ENCODE peak calls at places on chromosomes 4 and X, in seven cellular contexts. J is esophagus squamous epithelium; G is SK-N-SH; U is fibroblast of lung; A is CD8-positive, alpha-beta T cell; I is lower lobe of right lung; S is pancreas. C is an unnamed sample. For H3K4me1, the result is how much of the 10 kb centered on the place peaks cover.

GRCh38 chrX:373641-374471 is 12.9 kb downstream of the PPP2R3B start:
- DNase-seq in J (no peak), G (no peak), U (peak), A (peak), I (no peak), S (no peak), C (no peak)

GRCh38 chr4:31362756-31363155 is 642.6 kb downstream of the PCDH7 start:
- DNase-seq in J (no peak), G (no peak), U (peak), A (no peak), I (no peak), S (no peak), C (no peak)

GRCh38 chr4:100842856-100843255 is 325.0 kb upstream of the EMCN start:
- DNase-seq in J (no peak), G (no peak), U (peak), A (no peak), I (no peak), S (no peak), C (no peak)

GRCh38 chr4:88907478-88907877 is 149.5 kb downstream of the FAM13A start:
- DNase-seq in J (no peak), G (no peak), U (no peak), A (no peak), I (no peak), S (no peak), C (no peak)

GRCh38 chrX:133794151-133794550 is 191.2 kb downstream of the GPC3 start:
- DNase-seq in J (no peak), G (no peak), U (no peak), A (no peak), I (no peak), S (no peak), C (no peak)

GRCh38 chr4:140861359-140862181 is 105.4 kb upstream of the TBC1D9 start:
- DNase-seq in J (no peak), G (peak), U (peak), A (peak), I (no peak), S (peak), C (peak)

GRCh38 chrX:22481436-22481835 is 208.7 kb downstream of the CBLL2 start:
- DNase-seq in J (no peak), G (no peak), U (peak), A (no peak), I (no peak), S (no peak), C (no peak)

GRCh38 chr4:13601060-13601459 is 26.5 kb downstream of the BOD1L1 start:
- DNase-seq in J (no peak), G (no peak), U (no peak), A (no peak), I (no peak), S (no peak), C (no peak)

GRCh38 chr4:20652226-20652836 is 47.9 kb upstream of the PACRGL start:
- DNase-seq in J (no peak), G (no peak), U (no peak), A (no peak), I (no peak), S (no peak), C (no peak)

GRCh38 chr4:115234405-115235093 is 121.1 kb upstream of the NDST4 start:
- DNase-seq in J (no peak), G (peak), U (no peak), A (no peak), I (no peak), S (no peak), C (no peak)

GRCh38 chr4:88549815-88550214 is 26.2 kb upstream of the PYURF start:
- DNase-seq in J (no peak), G (no peak), U (no peak), A (no peak), I (no peak), S (no peak), C (no peak)

GRCh38 chr4:3037957-3038451 is 36.3 kb downstream of the HTT-AS start:
- DNase-seq in J (no peak), G (no peak), U (no peak), A (no peak), I (peak), S (no peak), C (no peak)

GRCh38 chrX:16487620-16488380 is 162.2 kb upstream of the S100G start:
- DNase-seq in J (no peak), G (no peak), U (peak), A (no peak), I (no peak), S (no peak), C (no peak)

GRCh38 chr4:102169345-102169744 is 175.9 kb downstream of the SLC39A8 start:
- DNase-seq in J (no peak), G (peak), U (peak), A (no peak), I (no peak), S (no peak), C (no peak)

DNA sequence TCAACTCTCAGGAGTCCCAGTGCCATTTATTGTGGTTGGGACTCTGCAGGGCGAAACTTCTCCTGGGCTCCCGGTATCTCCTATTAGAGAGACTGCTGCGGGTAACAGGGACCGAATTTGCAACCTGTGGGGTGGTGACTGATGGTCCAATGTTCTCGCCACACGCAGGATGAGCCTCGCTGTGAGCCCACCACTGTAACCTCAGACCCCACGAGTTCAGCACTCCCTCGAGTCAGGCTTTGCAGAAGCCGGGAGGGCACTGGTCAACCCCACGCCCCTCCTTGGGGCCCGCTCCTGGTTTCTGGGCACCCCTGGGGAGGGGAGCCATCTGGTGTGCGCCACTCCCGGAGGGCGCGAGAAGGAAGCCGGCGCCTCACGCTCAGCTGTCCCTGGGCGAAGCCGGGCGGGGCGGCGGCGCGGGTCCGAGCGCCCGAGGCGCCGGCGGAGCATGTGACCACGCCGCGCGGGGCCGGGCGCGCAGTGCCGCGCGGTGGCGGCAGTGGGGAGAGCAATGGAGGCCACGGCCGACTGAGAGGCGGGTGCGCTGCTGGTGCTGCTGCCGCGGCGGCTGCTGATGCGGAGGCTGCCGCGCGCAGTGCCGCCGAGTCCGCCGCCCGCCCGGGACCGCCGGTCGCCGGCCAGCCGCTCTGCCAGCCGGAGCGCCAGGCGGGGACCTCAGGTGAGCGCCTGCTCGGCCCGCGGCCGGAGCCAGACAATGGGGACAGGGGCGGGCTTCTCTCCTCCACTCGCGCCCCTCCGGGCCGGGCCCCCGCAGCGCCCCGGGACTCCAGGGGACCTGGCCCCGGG is 100.1 kb downstream of the CEP135 start:
- DNase-seq in J (no peak), G (peak), U (peak), A (no peak), I (no peak), S (peak), C (no peak)
- TF ChIP-seq CTCF in J (no peak), G (peak), U (peak), A (no peak), I (no peak), S (no peak), C (no peak)

DNA sequence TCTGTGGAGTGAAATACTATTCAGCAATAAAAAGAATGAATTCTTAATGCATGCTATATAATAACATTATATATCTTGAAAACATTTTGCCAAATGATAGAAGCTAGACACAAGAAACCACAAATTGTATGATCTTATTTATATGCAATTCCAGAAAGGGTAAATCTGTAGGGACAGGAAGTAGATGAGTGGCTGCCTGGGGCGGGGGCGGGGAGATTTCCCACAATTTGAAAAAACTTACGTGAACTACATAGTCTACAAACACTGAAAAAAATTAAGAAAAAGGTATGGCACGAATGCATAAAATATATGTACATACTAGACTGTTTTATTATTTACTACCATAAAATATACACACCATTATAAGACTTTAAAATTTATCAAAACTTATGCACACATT is 81.6 kb downstream of the WWC2 start:
- DNase-seq in J (no peak), G (no peak), U (no peak), A (no peak), I (no peak), S (no peak), C (no peak)
- H3K4me1 ChIP-seq in J (under half), G (under half), U (under half), A (under half), I (under half), S (under half), C (under half)

GRCh38 chr4:127997534-127998388 is 32.6 kb downstream of the ABHD18 start:
- DNase-seq in J (no peak), G (no peak), U (peak), A (no peak), I (no peak), S (no peak), C (no peak)
- TF ChIP-seq CTCF in J (no peak), G (no peak), U (no peak), A (no peak), I (no peak), S (peak), C (no peak)

GRCh38 chr4:184463856-184464255 is 10.5 kb downstream of the IRF2 start:
- DNase-seq in J (no peak), G (no peak), U (no peak), A (no peak), I (no peak), S (no peak), C (no peak)
- H3K4me1 ChIP-seq in J (under half), G (under half), U (under half), A (under half), I (under half), S (under half), C (under half)